ENCODE peak calls at places on chromosomes 16 and 17, in six cellular contexts. P is Panc1, F is GM23338, I is fibroblast of mammary gland, M is T-cell, C is GM10248. K is an unnamed sample.
A peak's percentile ranks its signal among the peaks of the same experiment; 100 is the strongest.

GRCh38 chr17:9290226-9290613 is 268.9 kb downstream of the NTN1 start:
- DNase-seq in P (no peak), F (no peak), I (no peak), M (no peak), C (no peak), K (no peak)

GRCh38 chr16:88920618-88921602 is 54.5 kb upstream of the PABPN1L start:
- DNase-seq in P (no peak), F (no peak), I (peak; percentile 73), M (no peak), C (peak; percentile 83), K (no peak)

GRCh38 chr17:64355536-64356303 is 34.9 kb downstream of the PECAM1 start:
- DNase-seq in P (no peak), F (no peak), I (peak; percentile 96), M (no peak), C (no peak), K (no peak)

GRCh38 chr16:86306046-86306644 is 204.2 kb upstream of the FOXF1 start:
- DNase-seq in P (no peak), F (no peak), I (peak; percentile 41), M (no peak), C (no peak), K (no peak)

GRCh38 chr16:3070608-3071111 is 5.2 kb downstream of the IL32 start:
- DNase-seq in P (no peak), F (no peak), I (no peak), M (no peak), C (no peak), K (no peak)

GRCh38 chr16:87723224-87723619 is 42.6 kb downstream of the KLHDC4 start:
- DNase-seq in P (no peak), F (no peak), I (peak; percentile 77), M (no peak), C (peak; percentile 52), K (no peak)

GRCh38 chr17:44360826-44361225 is 2.8 kb downstream of the FAM171A2 start:
- DNase-seq in P (no peak), F (peak; percentile 69), I (peak; percentile 26), M (no peak), C (no peak), K (no peak)

GRCh38 chr17:68733241-68734176 is 132.3 kb upstream of the FAM20A start:
- DNase-seq in P (no peak), F (peak; percentile 33), I (peak; percentile 29), M (no peak), C (no peak), K (no peak)

GRCh38 chr17:69059458-69060205 is 1.1 kb downstream of the ABCA9 start:
- DNase-seq in P (no peak), F (no peak), I (peak; percentile 43), M (no peak), C (no peak), K (no peak)

GRCh38 chr16:75761111-75761510 is 34.8 kb upstream of the CPHXL start:
- DNase-seq in P (no peak), F (no peak), I (peak; percentile 64), M (no peak), C (peak; percentile 40), K (no peak)

GRCh38 chr17:19738073-19738449 is 10.0 kb downstream of the ALDH3A1 start:
- DNase-seq in P (no peak), F (no peak), I (no peak), M (no peak), C (no peak), K (no peak)

GRCh38 chr16:49521706-49522325 is 148.2 kb downstream of the C16orf78 start:
- DNase-seq in P (no peak), F (no peak), I (no peak), M (no peak), C (no peak), K (no peak)

GRCh38 chr16:66408181-66409048 is 18.7 kb upstream of the BEAN1 start:
- DNase-seq in P (peak; percentile 58), F (peak; percentile 20), I (peak; percentile 86), M (no peak), C (no peak), K (no peak)

GRCh38 chr17:82973456-82974135 is 105.8 kb upstream of the METRNL start:
- DNase-seq in P (no peak), F (no peak), I (no peak), M (no peak), C (peak; percentile 12), K (no peak)

GRCh38 chr17:82806645-82807044 is 33.2 kb downstream of the ZNF750 start:
- DNase-seq in P (no peak), F (no peak), I (no peak), M (no peak), C (no peak), K (no peak)

GRCh38 chr16:57022445-57022844 is 33.1 kb downstream of the NLRC5 start:
- DNase-seq in P (no peak), F (no peak), I (no peak), M (no peak), C (no peak), K (no peak)

GRCh38 chr16:27256861-27257260 is 11.7 kb downstream of the NSMCE1 start:
- DNase-seq in P (no peak), F (no peak), I (no peak), M (no peak), C (no peak), K (no peak)

GRCh38 chr16:53052519-53053501 is at the start of gene CHD9NB:
- DNase-seq in P (no peak), F (no peak), I (peak; percentile 89), M (no peak), C (no peak), K (no peak)

GRCh38 chr17:57970706-57971105 is 15.5 kb upstream of the CUEDC1 start:
- DNase-seq in P (no peak), F (no peak), I (peak; percentile 85), M (no peak), C (no peak), K (no peak)

GRCh38 chr16:87472935-87473334 is 19.9 kb downstream of the ZCCHC14 start:
- DNase-seq in P (no peak), F (no peak), I (no peak), M (no peak), C (no peak), K (no peak)

GRCh38 chr17:16479264-16479663 is 12.7 kb downstream of the LRRC75A start:
- DNase-seq in P (no peak), F (no peak), I (no peak), M (no peak), C (no peak), K (no peak)

GRCh38 chr17:6070895-6071511 is 824 bp downstream of the WSCD1 start:
- DNase-seq in P (no peak), F (peak; percentile 51), I (no peak), M (no peak), C (no peak), K (peak; percentile 27)

GRCh38 chr17:17177186-17177585 is 28.9 kb downstream of the PLD6 start:
- DNase-seq in P (no peak), F (no peak), I (no peak), M (no peak), C (no peak), K (no peak)

GRCh38 chr17:74394275-74394950 is 27.1 kb downstream of the GPR142 start:
- DNase-seq in P (no peak), F (no peak), I (no peak), M (no peak), C (no peak), K (no peak)

GRCh38 chr17:42846594-42847280 is 2.4 kb downstream of the AOC2 start:
- DNase-seq in P (no peak), F (no peak), I (peak; percentile 76), M (no peak), C (no peak), K (no peak)